ENCODE peak calls at places on chromosomes 6 and 20, in four cellular contexts. Q, L, Y and N are unnamed samples. For H3K27me3 and H3K4me1, the result is how much of the 10 kb centered on the place peaks cover.

GRCh38 chr6:116369540-116370327 is 1.0 kb upstream of the DSE start:
- DNase-seq in Q (no peak), Y (no peak), L (no peak), N (no peak)

GRCh38 chr20:63091901-63092659 is 85.3 kb upstream of the BHLHE23 start:
- DNase-seq in Y (peak), L (no peak), Q (no peak), N (peak)

GRCh38 chr6:139291813-139292619 is at the start of gene TXLNB:
- DNase-seq in L (peak), Q (peak), Y (no peak), N (peak)

GRCh38 chr6:145963216-145964068 is 716 bp downstream of the SHPRH start:
- DNase-seq in Y (no peak), L (peak), Q (no peak), N (peak)

GRCh38 chr6:159107451-159108260 is 61.5 kb upstream of the FNDC1 start:
- DNase-seq in Q (no peak), Y (no peak), L (no peak), N (no peak)

GRCh38 chr20:32231847-32232246 is 24.2 kb downstream of the POFUT1 start:
- DNase-seq in Y (no peak), L (no peak), Q (no peak), N (no peak)

GRCh38 chr6:81476881-81477280 is 275.6 kb downstream of the TENT5A start:
- DNase-seq in L (no peak), Y (no peak), Q (no peak), N (no peak)

GRCh38 chr6:111263837-111264236 is 176.5 kb downstream of the SLC16A10 start:
- DNase-seq in L (no peak), Y (no peak), Q (peak), N (no peak)

GRCh38 chr6:26401987-26402658 is at the start of gene BTN3A1:
- DNase-seq in Y (peak), Q (peak), L (peak), N (peak)

GRCh38 chr20:38728911-38729642 is 4.8 kb downstream of the SLC32A1 start:
- DNase-seq in L (peak), Y (no peak), Q (no peak), N (no peak)

GRCh38 chr6:6131492-6132109 is 124.9 kb upstream of the NRN1 start:
- DNase-seq in Y (no peak), Q (no peak), L (peak), N (no peak)

GRCh38 chr6:163319609-163320366 is 94.7 kb upstream of the QKI start:
- DNase-seq in L (no peak), Y (no peak), Q (no peak), N (no peak)
- H3K4me3 ChIP-seq in L (no peak), Y (no peak), Q (no peak), N (no peak)

GRCh38 chr6:88209301-88209700 is 43.2 kb upstream of the CNR1 start:
- DNase-seq in Y (no peak), Q (no peak), L (no peak), N (no peak)

GRCh38 chr6:88208736-88209135 is 42.6 kb upstream of the CNR1 start:
- DNase-seq in L (no peak), Y (no peak), Q (no peak), N (no peak)

DNA sequence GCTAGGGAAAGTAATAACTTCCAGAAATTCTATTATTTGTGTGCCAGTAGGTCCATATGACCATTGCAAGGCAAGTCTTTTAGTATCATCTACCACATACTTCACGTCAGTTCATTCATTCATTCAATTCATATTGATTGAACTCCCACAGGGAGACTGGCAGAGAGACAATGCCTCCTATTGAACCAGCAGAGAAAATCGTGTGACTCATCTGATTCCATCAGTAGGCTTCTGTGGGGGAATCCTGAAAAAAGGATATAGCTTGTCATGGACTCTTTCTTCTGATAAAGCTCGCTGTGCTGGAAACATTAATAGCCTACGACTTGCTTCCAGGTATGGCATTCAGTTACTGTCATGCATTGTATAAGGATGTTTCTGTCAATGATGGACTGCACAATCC is 45.3 kb upstream of the CNR1 start:
- DNase-seq in Q (no peak), L (peak), Y (no peak), N (peak)
- H3K27me3 ChIP-seq in Q (under half), L (under half), Y (under half), N (under half)

DNA sequence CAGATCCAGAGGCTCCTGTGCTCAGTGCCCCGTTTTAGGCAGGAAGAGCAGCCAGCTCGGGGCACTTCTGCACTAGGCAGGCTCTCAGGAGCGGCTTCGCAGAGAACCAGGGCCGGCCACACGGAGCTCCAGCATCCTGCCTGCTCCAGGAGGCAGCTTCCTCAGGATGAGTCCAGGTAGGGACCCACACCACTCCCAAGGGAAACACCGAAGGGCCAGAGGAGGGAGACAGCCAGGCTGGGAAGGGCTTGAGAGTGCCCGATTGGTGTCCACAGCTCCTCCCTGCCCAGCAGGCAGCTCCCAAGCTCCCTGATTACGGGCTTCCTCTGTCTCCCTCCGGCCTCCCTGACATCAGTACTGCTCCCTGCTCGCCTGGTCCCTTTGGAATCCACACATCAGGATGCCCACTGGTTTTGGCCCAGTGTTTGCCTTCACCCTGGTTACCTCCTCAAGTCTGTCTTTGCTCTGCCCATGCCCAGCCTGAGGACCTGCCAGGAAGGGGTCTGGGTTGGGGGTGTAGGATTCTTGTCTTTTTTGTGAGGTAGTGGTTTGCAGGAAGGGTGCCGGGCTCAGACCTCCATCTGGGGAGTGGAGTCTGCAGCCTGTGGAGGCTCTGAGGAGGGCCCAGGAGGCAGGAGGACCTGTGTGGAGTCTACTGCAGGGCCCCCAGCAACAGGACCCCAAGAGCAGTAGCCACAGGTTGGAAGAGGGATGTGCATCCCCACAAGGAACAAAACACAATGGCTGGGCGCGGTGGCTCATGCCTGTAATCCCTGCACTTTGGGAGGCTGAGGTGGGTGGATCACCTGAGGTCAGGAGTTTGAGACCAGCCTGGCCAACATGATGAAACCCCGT is 11.2 kb upstream of the PYGB start:
- DNase-seq in Q (no peak), L (no peak), Y (no peak), N (no peak)
- H3K4me1 ChIP-seq in Q (half or more), L (under half), Y (under half), N (under half)

GRCh38 chr6:95648636-95649035 is 71.3 kb downstream of the MANEA start:
- DNase-seq in Y (no peak), L (peak), Q (no peak), N (no peak)

GRCh38 chr6:95654176-95654575 is 76.8 kb downstream of the MANEA start:
- DNase-seq in Q (no peak), L (no peak), Y (no peak), N (no peak)

GRCh38 chr6:95649451-95649850 is 72.1 kb downstream of the MANEA start:
- DNase-seq in Q (no peak), L (peak), Y (no peak), N (no peak)
- H3K4me3 ChIP-seq in Q (no peak), L (no peak), Y (no peak), N (no peak)

GRCh38 chr20:48307277-48307676 is 520.5 kb downstream of the PREX1 start:
- DNase-seq in Y (no peak), L (no peak), Q (no peak), N (no peak)
- H3K27me3 ChIP-seq in Y (under half), L (under half), Q (under half), N (under half)

GRCh38 chr6:129667621-129668020 is 42.4 kb downstream of the ARHGAP18 start:
- DNase-seq in Y (no peak), L (no peak), Q (peak), N (peak)

GRCh38 chr6:129665555-129665954 is 44.4 kb downstream of the ARHGAP18 start:
- DNase-seq in Q (no peak), L (no peak), Y (no peak), N (no peak)

GRCh38 chr6:129663531-129663930 is 46.4 kb downstream of the ARHGAP18 start:
- DNase-seq in L (no peak), Q (no peak), Y (no peak), N (no peak)

GRCh38 chr6:129670634-129671033 is 39.3 kb downstream of the ARHGAP18 start:
- DNase-seq in Q (no peak), Y (no peak), L (no peak), N (no peak)

DNA sequence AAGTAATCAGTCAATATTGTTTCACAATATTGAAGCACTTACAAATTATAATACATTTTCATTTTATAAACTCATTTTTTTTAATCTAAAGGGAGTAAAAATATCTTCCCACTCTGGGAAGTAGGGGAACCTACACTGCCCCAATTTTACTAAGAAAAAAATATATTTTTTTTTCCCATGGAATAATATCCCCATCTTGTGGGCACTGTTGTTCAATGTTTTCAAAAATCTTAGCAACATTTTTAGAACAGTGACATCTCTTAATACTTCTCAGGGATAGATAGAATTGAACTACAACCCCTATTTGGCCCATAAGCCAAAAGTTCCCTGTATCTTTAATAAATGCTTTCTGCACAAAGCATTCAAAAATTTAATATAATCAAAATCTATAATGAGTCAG is 42.9 kb downstream of the ARHGAP18 start:
- DNase-seq in Y (no peak), L (no peak), Q (no peak), N (no peak)
- H3K4me1 ChIP-seq in Y (under half), L (under half), Q (under half), N (under half)

GRCh38 chr6:135182993-135183531 is 2.0 kb downstream of the MYB start:
- DNase-seq in L (peak), Q (peak), Y (peak), N (peak)
- H3K4me3 ChIP-seq in L (peak), Q (peak), Y (peak), N (peak)